ENCODE peak calls at places on chromosome 19, in five cellular contexts. E is head of caudate nucleus, M is EH, H is PC-3, N is RWPE1. I is an unnamed sample.

GRCh38 chr19:2288010-2288742 is 6.2 kb upstream of the PEAK3 start:
- DNase-seq in M (no peak), E (no peak), H (no peak), N (no peak), I (no peak)

GRCh38 chr19:47609885-47610545 is 1.1 kb downstream of the BICRA start:
- DNase-seq in H (peak; percentile 15), E (no peak), N (peak; percentile 11), M (peak; percentile 68), I (peak; percentile 48)

GRCh38 chr19:12555456-12555930 is 4.2 kb upstream of the ZNF564 start:
- DNase-seq in M (no peak), N (no peak), E (no peak), H (no peak), I (no peak)

GRCh38 chr19:1213391-1214286 is 8.1 kb downstream of the STK11 start:
- DNase-seq in M (peak; percentile 90), N (peak; percentile 65), E (peak; percentile 70), H (no peak), I (peak; percentile 72)

GRCh38 chr19:34336781-34337271 is 28.2 kb upstream of the GPI start:
- DNase-seq in N (peak; percentile 30), M (peak; percentile 49), H (peak; percentile 32), E (no peak), I (peak; percentile 36)

GRCh38 chr19:45769821-45770191 is 754 bp upstream of the SIX5 start:
- DNase-seq in E (peak; percentile 45), N (no peak), M (no peak), H (no peak), I (peak; percentile 31)

GRCh38 chr19:14383898-14384669 is 2.8 kb downstream of the ADGRE5 start:
- DNase-seq in H (peak; percentile 56), E (no peak), N (peak; percentile 78), M (peak; percentile 75), I (no peak)

GRCh38 chr19:58499021-58499927 is 12.5 kb downstream of the SLC27A5 start:
- DNase-seq in M (peak; percentile 99), H (peak; percentile 100), N (peak; percentile 99), E (peak; percentile 100), I (peak; percentile 100)

I was measured in cerebellum.